ENCODE peak calls at places on chromosome 12, in four cellular contexts. D, Q, H and N are unnamed samples.

GRCh38 chr12:73187765-73188164 is 915.6 kb downstream of the TRHDE start:
- DNase-seq in Q (no peak), H (no peak), D (no peak), N (no peak)

GRCh38 chr12:89451876-89452275 is 72.7 kb downstream of the GALNT4 start:
- DNase-seq in D (no peak), H (no peak), Q (peak), N (no peak)

GRCh38 chr12:45681469-45681868 is 48.0 kb upstream of the ARID2 start:
- DNase-seq in H (no peak), D (no peak), Q (no peak), N (no peak)

GRCh38 chr12:133106253-133106652 is 23.8 kb downstream of the ZNF891 start:
- DNase-seq in Q (no peak), H (peak), D (no peak), N (no peak)

GRCh38 chr12:114500775-114501473 is 95.0 kb upstream of the TBX5 start:
- DNase-seq in H (no peak), Q (no peak), D (no peak), N (no peak)

GRCh38 chr12:3671330-3672112 is 81.4 kb downstream of the CRACR2A start:
- DNase-seq in H (no peak), D (no peak), Q (no peak), N (no peak)

GRCh38 chr12:88638956-88639355 is 58.7 kb upstream of the KITLG start:
- DNase-seq in H (no peak), D (no peak), Q (no peak), N (no peak)

GRCh38 chr12:75917704-75918103 is 113.9 kb downstream of the PHLDA1 start:
- DNase-seq in H (no peak), Q (no peak), D (no peak), N (no peak)

GRCh38 chr12:129807101-129807500 is 96.7 kb downstream of the TMEM132D start:
- DNase-seq in Q (no peak), H (no peak), D (no peak), N (no peak)

GRCh38 chr12:54027442-54027786 is 826 bp upstream of the HOXC6 start:
- DNase-seq in Q (no peak), H (no peak), D (no peak), N (no peak)

GRCh38 chr12:47969845-47970244 is 6.4 kb downstream of the TMEM106C start:
- DNase-seq in H (no peak), D (no peak), Q (no peak), N (no peak)

GRCh38 chr12:97308576-97309198 is 153.9 kb upstream of the RMST start:
- DNase-seq in Q (no peak), H (peak), D (peak), N (peak)

GRCh38 chr12:65164774-65165173 is 4.6 kb upstream of the LEMD3 start:
- DNase-seq in D (no peak), H (no peak), Q (no peak), N (no peak)

GRCh38 chr12:108594323-108594903 is 3.5 kb downstream of the TMEM119 start:
- DNase-seq in D (no peak), H (no peak), Q (no peak), N (no peak)

GRCh38 chr12:48028541-48029400 is 24.5 kb upstream of the COL2A1 start:
- DNase-seq in Q (no peak), D (no peak), H (peak), N (no peak)

GRCh38 chr12:28114488-28114887 is 75.8 kb upstream of the CCDC91 start:
- DNase-seq in Q (no peak), D (no peak), H (no peak), N (no peak)

GRCh38 chr12:7806863-7807487 is 17.8 kb downstream of the NANOG start:
- DNase-seq in H (peak), D (peak), Q (peak), N (peak)

GRCh38 chr12:114412825-114413749 is 7.1 kb upstream of the TBX5 start:
- DNase-seq in Q (no peak), H (no peak), D (no peak), N (no peak)

GRCh38 chr12:108611884-108612415 is 14.1 kb upstream of the TMEM119 start:
- DNase-seq in D (peak), Q (peak), H (peak), N (no peak)

GRCh38 chr12:12899530-12900380 is 8.4 kb downstream of the GPRC5A start:
- DNase-seq in Q (no peak), D (no peak), H (no peak), N (no peak)

GRCh38 chr12:77202457-77203060 is 137.2 kb upstream of the E2F7 start:
- DNase-seq in Q (no peak), D (no peak), H (no peak), N (no peak)

GRCh38 chr12:25189656-25190055 is 5.3 kb downstream of the DNAI7 start:
- DNase-seq in Q (no peak), H (no peak), D (no peak), N (no peak)

GRCh38 chr12:21774358-21775129 is at the start of gene KCNJ8:
- DNase-seq in H (peak), Q (peak), D (no peak), N (no peak)

GRCh38 chr12:58416211-58416610 is 474.8 kb downstream of the ATP23 start:
- DNase-seq in D (no peak), Q (no peak), H (no peak), N (no peak)

GRCh38 chr12:55407866-55408265 is 7.5 kb downstream of the OR6C65 start:
- DNase-seq in Q (no peak), D (no peak), H (no peak), N (no peak)

GRCh38 chr12:34406996-34407300 is 384.7 kb downstream of the ALG10 start:
- DNase-seq in D (no peak), H (no peak), Q (peak), N (no peak)

GRCh38 chr12:85955127-85955526 is 81.0 kb downstream of the NTS start:
- DNase-seq in H (no peak), D (no peak), Q (no peak), N (no peak)

GRCh38 chr12:77357654-77358053 is 292.3 kb upstream of the E2F7 start:
- DNase-seq in Q (no peak), D (no peak), H (no peak), N (no peak)

GRCh38 chr12:40017488-40017887 is 88.4 kb downstream of the SLC2A13 start:
- DNase-seq in H (no peak), D (no peak), Q (no peak), N (no peak)

GRCh38 chr12:79063258-79063657 is 198.7 kb downstream of the SYT1 start:
- DNase-seq in H (no peak), Q (peak), D (no peak), N (no peak)

GRCh38 chr12:127063339-127064090 is 1203.5 kb upstream of the TMEM132C start:
- DNase-seq in Q (no peak), H (peak), D (no peak), N (no peak)

GRCh38 chr12:56645201-56645716 is 525 bp downstream of the ATP5F1B start:
- DNase-seq in Q (no peak), D (no peak), H (peak), N (no peak)

GRCh38 chr12:116393859-116394650 is 116.6 kb upstream of the MED13L start:
- DNase-seq in D (no peak), H (no peak), Q (no peak), N (no peak)
- TF ChIP-seq CREB1 in D (no peak), H (no peak), Q (no peak), N (no peak)

GRCh38 chr12:94336201-94336915 is 123.3 kb downstream of the CEP83 start:
- DNase-seq in Q (no peak), H (no peak), D (no peak), N (no peak)
- TF ChIP-seq ETV6 in Q (no peak), H (no peak), D (no peak), N (no peak)

DNA sequence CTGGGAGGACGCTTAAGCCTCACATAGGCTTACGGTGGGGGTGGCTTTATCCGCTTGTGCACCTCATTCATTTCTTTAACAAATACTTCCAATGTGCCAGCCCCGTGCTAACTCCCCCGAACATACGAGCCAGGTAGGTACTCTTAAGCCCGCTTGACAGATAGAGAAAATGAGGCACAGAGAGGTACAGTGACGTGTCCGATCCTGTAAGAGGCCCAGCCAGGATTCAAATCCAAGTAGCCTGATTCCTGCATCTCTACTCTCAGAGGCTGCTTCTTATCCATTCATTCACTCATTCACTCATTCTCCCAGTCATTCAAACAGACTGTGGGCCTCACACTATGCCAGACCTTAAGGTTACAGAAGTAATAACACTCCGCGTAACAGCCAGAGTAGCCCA is 477 bp downstream of the OAS3 start:
- DNase-seq in Q (no peak), H (no peak), D (no peak), N (no peak)
- TF ChIP-seq CREB1 in Q (no peak), H (no peak), D (no peak), N (no peak)

DNA sequence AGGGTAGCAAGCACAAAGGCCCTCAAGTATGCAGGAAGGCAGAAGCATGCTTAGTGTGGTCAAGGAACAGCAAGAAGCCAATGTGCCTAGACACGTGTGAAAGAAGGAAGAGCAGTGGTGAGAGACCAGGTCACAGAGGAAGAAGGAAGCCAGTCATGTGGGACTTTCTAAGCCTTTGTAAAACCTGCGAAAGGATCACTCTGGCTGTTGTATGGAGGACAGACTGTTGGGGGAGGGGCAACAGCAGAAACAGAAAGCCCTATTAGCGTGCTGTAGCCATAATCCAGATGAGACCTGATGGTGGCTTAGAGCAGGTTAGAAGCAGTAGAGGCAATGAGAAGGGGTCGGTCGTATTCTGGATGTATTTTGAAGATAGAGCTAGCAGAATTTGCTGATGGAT is 5.6 kb upstream of the MLF2 start:
- DNase-seq in H (no peak), Q (no peak), D (no peak), N (no peak)
- TF ChIP-seq ETV6 in H (no peak), Q (no peak), D (no peak), N (no peak)

GRCh38 chr12:131862994-131863710 is 31.3 kb upstream of the ULK1 start:
- DNase-seq in D (no peak), H (peak), Q (no peak), N (no peak)

GRCh38 chr12:131865196-131865875 is 29.1 kb upstream of the ULK1 start:
- DNase-seq in D (no peak), Q (no peak), H (no peak), N (no peak)

GRCh38 chr12:131864469-131864868 is 30.0 kb upstream of the ULK1 start:
- DNase-seq in D (no peak), H (no peak), Q (no peak), N (no peak)

GRCh38 chr12:131862600-131862993 is 31.8 kb upstream of the ULK1 start:
- DNase-seq in H (peak), Q (no peak), D (no peak), N (no peak)

GRCh38 chr12:131863711-131864396 is 30.6 kb upstream of the ULK1 start:
- DNase-seq in H (no peak), Q (no peak), D (no peak), N (no peak)
- TF ChIP-seq CREB1 in H (no peak), Q (no peak), D (no peak), N (no peak)

DNA sequence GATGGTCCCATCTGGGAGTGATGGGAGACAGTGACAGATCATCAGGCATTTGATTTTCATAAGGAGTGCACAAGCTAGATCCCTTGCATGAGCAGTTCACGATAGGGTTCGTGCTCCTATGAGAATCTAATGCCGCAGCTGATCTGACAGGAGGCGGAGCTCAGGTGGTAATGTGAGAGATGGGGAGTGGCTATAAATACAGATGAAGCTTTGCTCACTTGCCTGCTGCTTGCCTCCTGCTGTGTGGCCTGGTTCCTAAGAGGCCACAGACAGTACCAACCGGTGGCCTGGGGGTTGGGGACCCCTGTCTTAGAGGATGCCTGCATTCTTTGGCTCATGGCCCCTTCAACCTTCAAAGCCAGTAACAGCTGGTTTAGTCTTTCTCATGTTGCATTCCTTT is 130.3 kb downstream of the PTPN11 start:
- DNase-seq in D (no peak), H (no peak), Q (peak), N (no peak)
- TF ChIP-seq ETV6 in D (no peak), H (no peak), Q (no peak), N (no peak)

DNA sequence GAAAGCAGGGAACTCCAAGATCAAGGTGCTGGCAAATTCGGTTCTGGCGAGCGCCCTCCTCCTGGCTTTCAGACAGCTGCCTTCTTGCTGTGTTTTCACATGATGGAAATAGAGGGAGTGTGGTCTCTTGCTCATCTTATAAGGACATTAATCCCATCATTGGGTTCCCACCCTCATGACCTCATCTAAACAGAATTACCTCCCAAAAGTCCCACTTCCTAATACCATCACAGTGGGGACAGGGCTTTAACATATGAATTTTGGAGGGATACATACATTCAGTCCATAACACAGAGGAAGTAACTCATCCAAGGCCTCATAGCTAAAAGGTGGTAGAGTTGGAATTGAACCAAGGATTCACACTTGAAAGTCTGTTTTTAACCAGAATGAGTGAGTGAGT is 28.6 kb downstream of the DYRK2 start:
- DNase-seq in H (no peak), Q (no peak), D (no peak), N (no peak)
- TF ChIP-seq CREB1 in H (no peak), Q (no peak), D (no peak), N (no peak)